ENCODE peak calls at places on chromosomes 11 and 22, in seven cellular contexts. T is GM19239; E is GM04504; Q is AG08395; J is activated CD4-positive, alpha-beta T cell treated with anti-CD3 and anti-CD28 coated beads for 4 hours; W is iris pigment epithelial cell; M is epithelial cell of esophagus. U is an unnamed sample.

GRCh38 chr22:29664731-29665130 is 55.1 kb upstream of the CABP7 start:
- DNase-seq in T (no peak), E (no peak), Q (no peak), J (no peak), W (no peak), M (no peak), U (no peak)

GRCh38 chr22:44192098-44192810 is 11.5 kb downstream of the PARVG start:
- DNase-seq in T (no peak), E (no peak), Q (no peak), J (no peak), W (peak; percentile 10), M (peak; percentile 28), U (no peak)

GRCh38 chr11:78033040-78033439 is 10.0 kb upstream of the KCTD14 start:
- DNase-seq in T (no peak), E (no peak), Q (no peak), J (no peak), W (peak; percentile 41), M (no peak), U (no peak)

GRCh38 chr11:71298761-71299181 is 46.4 kb upstream of the SHANK2 start:
- DNase-seq in T (no peak), E (no peak), Q (no peak), J (no peak), W (no peak), M (no peak), U (no peak)

GRCh38 chr11:18347471-18348125 is 25.2 kb downstream of the GTF2H1 start:
- DNase-seq in T (no peak), E (peak; percentile 50), Q (peak; percentile 43), J (no peak), W (peak; percentile 91), M (peak; percentile 4), U (peak; percentile 45)

GRCh38 chr22:42270178-42270511 is 308 bp downstream of the TCF20 start:
- DNase-seq in T (no peak), E (no peak), Q (no peak), J (no peak), W (no peak), M (peak; percentile 38), U (no peak)

GRCh38 chr11:19228956-19229355 is 11.8 kb downstream of the E2F8 start:
- DNase-seq in T (no peak), E (no peak), Q (no peak), J (no peak), W (no peak), M (no peak), U (peak; percentile 80)

GRCh38 chr11:2804701-2805387 is 80.7 kb downstream of the CDKN1C start:
- DNase-seq in T (no peak), E (no peak), Q (no peak), J (no peak), W (no peak), M (no peak), U (no peak)

GRCh38 chr11:126153999-126154398 is 57.5 kb downstream of the RPUSD4 start:
- DNase-seq in T (no peak), E (no peak), Q (peak; percentile 67), J (no peak), W (peak; percentile 18), M (peak; percentile 7), U (no peak)

GRCh38 chr11:126104420-126104819 is 41.8 kb upstream of the CDON start:
- DNase-seq in T (no peak), E (no peak), Q (no peak), J (no peak), W (no peak), M (no peak), U (peak; percentile 73)

GRCh38 chr11:21426931-21427330 is 757.5 kb downstream of the NELL1 start:
- DNase-seq in T (no peak), E (no peak), Q (no peak), J (no peak), W (no peak), M (no peak), U (no peak)

GRCh38 chr11:10453261-10453660 is 1.8 kb upstream of the AMPD3 start:
- DNase-seq in T (no peak), E (no peak), Q (no peak), J (no peak), W (no peak), M (peak; percentile 83), U (no peak)

GRCh38 chr11:78417175-78417887 is at the start of gene GAB2:
- DNase-seq in T (no peak), E (no peak), Q (no peak), J (peak; percentile 35), W (no peak), M (peak; percentile 41), U (no peak)

GRCh38 chr22:28769394-28770085 is 3.0 kb upstream of the CCDC117 start:
- DNase-seq in T (no peak), E (no peak), Q (no peak), J (no peak), W (peak; percentile 39), M (no peak), U (no peak)

GRCh38 chr11:123576501-123576900 is 77.9 kb downstream of the SCN3B start:
- DNase-seq in T (no peak), E (no peak), Q (no peak), J (no peak), W (no peak), M (no peak), U (no peak)

GRCh38 chr11:69359735-69360470 is 65.9 kb downstream of the MYEOV start:
- DNase-seq in T (no peak), E (no peak), Q (no peak), J (no peak), W (peak; percentile 92), M (no peak), U (peak; percentile 36)

GRCh38 chr11:94734563-94735275 is 33.4 kb upstream of the AMOTL1 start:
- DNase-seq in T (no peak), E (no peak), Q (no peak), J (no peak), W (no peak), M (peak; percentile 53), U (no peak)

GRCh38 chr11:69494851-69495250 is 13.4 kb downstream of the LINC01488 start:
- DNase-seq in T (no peak), E (no peak), Q (no peak), J (no peak), W (no peak), M (no peak), U (no peak)

GRCh38 chr22:39519681-39520053 is 695 bp upstream of the ATF4 start:
- DNase-seq in T (no peak), E (no peak), Q (no peak), J (no peak), W (no peak), M (peak; percentile 64), U (peak; percentile 64)

GRCh38 chr11:17148536-17148935 is 59.2 kb downstream of the PIK3C2A start:
- DNase-seq in T (no peak), E (no peak), Q (no peak), J (no peak), W (peak; percentile 59), M (no peak), U (no peak)

GRCh38 chr11:110147965-110148709 is 54.9 kb downstream of the ZC3H12C start:
- DNase-seq in T (no peak), E (peak; percentile 35), Q (peak; percentile 46), J (no peak), W (peak; percentile 87), M (no peak), U (peak; percentile 79)

GRCh38 chr11:74672956-74673895 is 58.0 kb downstream of the CHRDL2 start:
- DNase-seq in T (no peak), E (peak; percentile 96), Q (peak; percentile 93), J (no peak), W (peak; percentile 99), M (peak; percentile 86), U (peak; percentile 97)

GRCh38 chr11:7613394-7613720 is 59.9 kb downstream of the CYB5R2 start:
- DNase-seq in T (no peak), E (no peak), Q (no peak), J (no peak), W (peak; percentile 33), M (peak; percentile 72), U (no peak)

GRCh38 chr11:123020968-123021367 is 39.3 kb upstream of the BSX start:
- DNase-seq in T (peak; percentile 40), E (no peak), Q (peak; percentile 81), J (peak; percentile 11), W (peak; percentile 63), M (peak; percentile 63), U (peak; percentile 45)

GRCh38 chr22:43876866-43877509 is 14.7 kb upstream of the SULT4A1 start:
- DNase-seq in T (no peak), E (no peak), Q (no peak), J (no peak), W (no peak), M (no peak), U (no peak)

GRCh38 chr11:123448798-123449197 is 18.7 kb downstream of the GRAMD1B start:
- DNase-seq in T (no peak), E (no peak), Q (no peak), J (no peak), W (no peak), M (no peak), U (no peak)

GRCh38 chr11:130611791-130612251 is 163.4 kb downstream of the ADAMTS15 start:
- DNase-seq in T (no peak), E (peak; percentile 65), Q (peak; percentile 93), J (no peak), W (no peak), M (peak; percentile 81), U (peak; percentile 68)

GRCh38 chr22:19626042-19626560 is 88.2 kb upstream of the SEPTIN5 start:
- DNase-seq in T (no peak), E (no peak), Q (no peak), J (no peak), W (no peak), M (no peak), U (no peak)

GRCh38 chr11:64206457-64207246 is at the start of gene FERMT3:
- DNase-seq in T (peak; percentile 68), E (no peak), Q (no peak), J (peak; percentile 69), W (no peak), M (no peak), U (no peak)

GRCh38 chr22:21026783-21027692 is 5.3 kb downstream of the SLC7A4 start:
- DNase-seq in T (no peak), E (peak; percentile 40), Q (peak; percentile 76), J (no peak), W (peak; percentile 50), M (peak; percentile 76), U (peak; percentile 52)

GRCh38 chr22:27853404-27853803 is 51.8 kb upstream of the MN1 start:
- DNase-seq in T (no peak), E (no peak), Q (peak; percentile 14), J (no peak), W (peak; percentile 91), M (no peak), U (no peak)

GRCh38 chr22:42337356-42337755 is 66.9 kb upstream of the TCF20 start:
- DNase-seq in T (no peak), E (no peak), Q (no peak), J (no peak), W (no peak), M (no peak), U (no peak)

GRCh38 chr11:17013548-17014320 is 480 bp downstream of the PLEKHA7 start:
- DNase-seq in T (peak; percentile 40), E (no peak), Q (no peak), J (no peak), W (no peak), M (peak; percentile 29), U (no peak)

GRCh38 chr11:110947100-110947499 is 234.9 kb upstream of the ARHGAP20 start:
- DNase-seq in T (no peak), E (no peak), Q (no peak), J (no peak), W (no peak), M (no peak), U (no peak)

GRCh38 chr11:9943346-9944110 is 279.7 kb downstream of the SWAP70 start:
- DNase-seq in T (no peak), E (peak; percentile 95), Q (peak; percentile 67), J (no peak), W (peak; percentile 98), M (peak; percentile 82), U (peak; percentile 80)

GRCh38 chr11:83092488-83093384 is 21.0 kb upstream of the RAB30 start:
- DNase-seq in T (no peak), E (no peak), Q (no peak), J (no peak), W (peak; percentile 41), M (peak; percentile 79), U (no peak)

GRCh38 chr22:20033045-20033706 is 12.3 kb downstream of the TANGO2 start:
- DNase-seq in T (no peak), E (no peak), Q (no peak), J (no peak), W (no peak), M (no peak), U (no peak)

GRCh38 chr11:13339196-13340153 is 61.9 kb downstream of the BMAL1 start:
- DNase-seq in T (no peak), E (peak; percentile 83), Q (peak; percentile 90), J (peak; percentile 26), W (peak; percentile 97), M (peak; percentile 87), U (peak; percentile 92)

U was measured in LHCN-M2.